ENCODE peak calls at places on chromosome 7, in five cellular contexts. Q is foreskin fibroblast, I is astrocyte of the spinal cord, H is IMR-90, B is stomach. N is an unnamed sample.

GRCh38 chr7:45898241-45898640 is 10.0 kb downstream of the IGFBP1 start:
- DNase-seq in B (no peak), I (no peak), H (peak; percentile 43), Q (no peak), N (no peak)

GRCh38 chr7:135801045-135801693 is 52.6 kb upstream of the FAM180A start:
- DNase-seq in I (peak; percentile 73), B (no peak), Q (no peak), H (peak; percentile 74), N (peak; percentile 82)

GRCh38 chr7:141268614-141269013 is 194.8 kb downstream of the TMEM178B start:
- DNase-seq in I (no peak), B (no peak), H (no peak), Q (no peak), N (no peak)

GRCh38 chr7:35630024-35630423 is 64.9 kb downstream of the HERPUD2 start:
- DNase-seq in B (no peak), H (no peak), I (no peak), Q (no peak), N (no peak)

GRCh38 chr7:106569500-106569929 is 91.4 kb downstream of the CCDC71L start:
- DNase-seq in I (no peak), Q (no peak), H (no peak), B (no peak), N (no peak)

GRCh38 chr7:44540592-44541027 is 520 bp downstream of the NPC1L1 start:
- DNase-seq in B (no peak), H (no peak), Q (no peak), I (no peak), N (no peak)

GRCh38 chr7:159062596-159062995 is 82.1 kb downstream of the VIPR2 start:
- DNase-seq in H (no peak), B (no peak), I (no peak), Q (no peak), N (no peak)

GRCh38 chr7:112802406-112802805 is 12.2 kb upstream of the TMEM168 start:
- DNase-seq in H (no peak), B (no peak), Q (no peak), I (no peak), N (no peak)

GRCh38 chr7:136049818-136050461 is 72.8 kb upstream of the MTPN start:
- DNase-seq in H (no peak), B (no peak), I (no peak), Q (no peak), N (no peak)

GRCh38 chr7:64905133-64905532 is 2.1 kb downstream of the ZNF273 start:
- DNase-seq in I (no peak), H (no peak), B (no peak), Q (no peak), N (no peak)

GRCh38 chr7:126727930-126728331 is 524.8 kb downstream of the GRM8 start:
- DNase-seq in B (no peak), I (peak; percentile 65), Q (peak; percentile 34), H (no peak), N (peak; percentile 48)

GRCh38 chr7:91398341-91398740 is 134.1 kb downstream of the FZD1 start:
- DNase-seq in B (no peak), I (no peak), H (no peak), Q (no peak), N (no peak)

GRCh38 chr7:30430300-30430699 is 48.3 kb downstream of the NOD1 start:
- DNase-seq in B (no peak), H (no peak), Q (no peak), I (peak; percentile 22), N (peak; percentile 16)
- TF ChIP-seq CTCF in B (no peak), H (no peak), Q (no peak), I (no peak), N (no peak)

GRCh38 chr7:111071556-111071955 is 19.4 kb upstream of the LRRN3 start:
- DNase-seq in I (no peak), B (no peak), Q (no peak), H (no peak), N (no peak)
- H3K4me3 ChIP-seq in I (no peak overlapping the region), B (no peak overlapping the region), Q (no peak overlapping the region), H (no peak overlapping the region), N (no peak overlapping the region)

GRCh38 chr7:28369523-28369922 is 42.8 kb upstream of the CREB5 start:
- DNase-seq in H (no peak), Q (no peak), B (no peak), I (no peak), N (no peak)

GRCh38 chr7:28360739-28361138 is 51.6 kb upstream of the CREB5 start:
- DNase-seq in Q (no peak), H (no peak), I (no peak), B (no peak), N (no peak)

GRCh38 chr7:28358423-28358868 is 53.9 kb upstream of the CREB5 start:
- DNase-seq in Q (peak; percentile 98), H (peak; percentile 99), I (peak; percentile 96), B (no peak), N (peak; percentile 81)

GRCh38 chr7:28362812-28363211 is 49.5 kb upstream of the CREB5 start:
- DNase-seq in H (no peak), B (no peak), I (no peak), Q (no peak), N (no peak)

GRCh38 chr7:28364082-28364481 is 48.2 kb upstream of the CREB5 start:
- DNase-seq in H (no peak), I (no peak), B (no peak), Q (no peak), N (no peak)
- TF ChIP-seq CTCF in H (peak; percentile 18), I (no peak), B (no peak), Q (peak; percentile 10), N (peak; percentile 34)

GRCh38 chr7:55130554-55131198 is 111.9 kb downstream of the EGFR start:
- DNase-seq in I (peak; percentile 93), Q (peak; percentile 92), H (peak; percentile 97), B (no peak), N (peak; percentile 73)

GRCh38 chr7:55132890-55133551 is 114.2 kb downstream of the EGFR start:
- DNase-seq in Q (peak; percentile 100), H (peak; percentile 100), B (peak; percentile 65), I (peak; percentile 99), N (peak; percentile 94)

GRCh38 chr7:55131421-55131929 is 112.7 kb downstream of the EGFR start:
- DNase-seq in B (no peak), H (peak; percentile 47), I (no peak), Q (no peak), N (no peak)

GRCh38 chr7:55133630-55134392 is 115.0 kb downstream of the EGFR start:
- DNase-seq in B (peak; percentile 51), I (peak; percentile 97), H (peak; percentile 99), Q (peak; percentile 97), N (peak; percentile 97)

DNA sequence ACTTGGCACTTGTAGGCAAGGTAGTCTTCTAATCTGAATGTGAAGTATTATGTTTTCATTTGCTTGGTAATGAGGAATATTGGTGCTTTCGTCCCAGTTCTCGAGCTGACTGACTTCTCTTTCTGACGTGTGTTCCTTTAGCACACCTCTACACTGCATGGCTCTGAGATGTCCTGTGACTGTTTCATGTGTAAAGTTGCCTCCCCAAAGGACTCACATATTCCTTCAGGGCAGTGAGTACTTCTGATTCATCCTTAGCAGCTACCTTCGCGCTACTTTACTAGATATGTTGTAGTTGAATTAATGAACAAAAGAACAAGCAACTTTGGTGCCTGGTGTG is 113.7 kb downstream of the EGFR start:
- DNase-seq in B (no peak), I (no peak), H (no peak), Q (no peak), N (no peak)
- H3K4me3 ChIP-seq in B (no peak overlapping the region), I (no peak overlapping the region), H (no peak overlapping the region), Q (peak overlapping the region; percentile 14), N (no peak overlapping the region)

GRCh38 chr7:4681922-4682620 is at the start of gene FOXK1:
- DNase-seq in H (peak; percentile 65), Q (peak; percentile 75), B (peak; percentile 78), I (peak; percentile 59), N (peak; percentile 74)

GRCh38 chr7:4683043-4683883 is 1.2 kb downstream of the FOXK1 start:
- DNase-seq in B (no peak), I (no peak), H (no peak), Q (no peak), N (no peak)

GRCh38 chr7:4682621-4683042 is 537 bp downstream of the FOXK1 start:
- DNase-seq in Q (peak; percentile 27), H (peak; percentile 47), I (peak; percentile 53), B (peak; percentile 68), N (peak; percentile 55)

GRCh38 chr7:4684826-4685225 is 2.7 kb downstream of the FOXK1 start:
- DNase-seq in I (no peak), H (no peak), Q (no peak), B (no peak), N (no peak)

DNA sequence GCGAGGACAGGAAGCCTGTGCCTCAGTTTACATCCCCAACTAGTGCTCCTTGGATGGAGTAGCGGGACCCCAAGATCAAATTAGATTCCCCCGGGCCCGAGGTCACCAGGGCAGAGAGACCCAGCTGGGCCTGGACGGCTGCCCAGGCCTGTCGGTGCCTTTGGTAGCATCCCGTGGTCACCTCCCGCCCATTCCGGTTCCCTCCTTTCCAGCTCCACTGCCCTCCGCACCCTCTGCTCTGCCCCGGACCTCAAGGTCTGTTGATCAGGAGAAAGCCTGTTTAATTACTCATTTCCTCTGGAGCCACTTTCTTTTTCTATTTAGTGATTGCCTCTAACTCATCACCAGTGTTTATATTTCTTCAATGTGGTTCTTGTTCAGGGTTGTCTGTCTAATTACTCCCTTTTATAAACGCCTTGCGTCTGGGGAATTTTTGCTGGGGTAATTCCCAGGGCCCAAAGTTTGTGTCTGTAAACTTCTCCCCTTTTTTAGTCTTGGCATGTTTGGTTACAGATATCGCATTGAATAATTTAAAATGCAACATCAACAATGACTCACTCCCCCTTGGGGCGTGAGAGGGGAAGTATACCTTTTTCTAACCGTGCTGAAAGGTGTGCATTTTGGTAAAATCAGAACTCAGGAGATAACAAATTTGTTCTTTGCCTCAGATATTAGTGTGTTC is 1.9 kb downstream of the FOXK1 start:
- DNase-seq in B (peak; percentile 58), Q (peak; percentile 74), H (peak; percentile 87), I (peak; percentile 63), N (peak; percentile 69)
- TF ChIP-seq CTCF in B (peak; percentile 10), Q (no peak), H (peak; percentile 10), I (no peak), N (no peak)

GRCh38 chr7:100627238-100627549 is 14.2 kb downstream of the TFR2 start:
- DNase-seq in Q (no peak), I (no peak), H (no peak), B (no peak), N (no peak)
- H3K4me3 ChIP-seq in Q (no peak overlapping the region), I (no peak overlapping the region), H (no peak overlapping the region), B (peak overlapping the region; percentile 29), N (no peak overlapping the region)

GRCh38 chr7:68449099-68449498 is 1149.2 kb upstream of the AUTS2 start:
- DNase-seq in B (no peak), Q (no peak), I (no peak), H (no peak), N (no peak)
- TF ChIP-seq CTCF in B (no peak), Q (no peak), I (no peak), H (no peak), N (no peak)

N was measured in fibroblast of pulmonary artery.